ENCODE peak calls at places on chromosomes 7 and 10, in six cellular contexts. U is astrocyte, T is pancreas, A is hepatocyte, F is thoracic aorta, D is IMR-90. C is an unnamed sample. For H3K9me3, the result is how much of the 10 kb centered on the place peaks cover.

GRCh38 chr10:32379314-32379949 is 32.5 kb upstream of the EPC1 start:
- DNase-seq in U (peak), T (peak), A (peak), F (no peak), D (peak), C (no peak)

GRCh38 chr7:105589221-105590077 is 8.2 kb upstream of the EFCAB10 start:
- DNase-seq in U (peak), T (peak), A (peak), F (no peak), D (peak), C (no peak)

GRCh38 chr7:6614941-6615737 is at the start of gene ZNF853:
- DNase-seq in U (no peak), T (peak), A (peak), F (no peak), D (no peak), C (no peak)

GRCh38 chr10:24385776-24386175 is 176.8 kb downstream of the KIAA1217 start:
- DNase-seq in U (peak), T (no peak), A (peak), F (no peak), D (peak), C (no peak)

GRCh38 chr10:95656291-95657164 is at the start of gene ALDH18A1:
- DNase-seq in U (peak), T (peak), A (peak), F (peak), D (peak), C (peak)

GRCh38 chr7:91344911-91345310 is 80.7 kb downstream of the FZD1 start:
- DNase-seq in U (peak), T (no peak), A (no peak), F (no peak), D (no peak), C (no peak)

GRCh38 chr7:140230517-140230861 is 53.7 kb upstream of the KDM7A start:
- DNase-seq in U (no peak), T (peak), A (peak), F (no peak), D (no peak), C (peak)

GRCh38 chr10:59470570-59470969 is 108.2 kb upstream of the FAM13C start:
- DNase-seq in U (no peak), T (no peak), A (no peak), F (no peak), D (no peak), C (no peak)

GRCh38 chr7:97844036-97844435 is 28.2 kb downstream of the ASNS start:
- DNase-seq in U (no peak), T (no peak), A (no peak), F (no peak), D (peak), C (no peak)

GRCh38 chr7:51046482-51046881 is 263.8 kb upstream of the GRB10 start:
- DNase-seq in U (no peak), T (no peak), A (no peak), F (no peak), D (no peak), C (no peak)

GRCh38 chr10:12418725-12419278 is 69.5 kb downstream of the CAMK1D start:
- DNase-seq in U (no peak), T (no peak), A (no peak), F (no peak), D (no peak), C (no peak)
- H3K27ac ChIP-seq in U (peak), T (no peak), A (no peak), F (peak), D (no peak), C (peak)

DNA sequence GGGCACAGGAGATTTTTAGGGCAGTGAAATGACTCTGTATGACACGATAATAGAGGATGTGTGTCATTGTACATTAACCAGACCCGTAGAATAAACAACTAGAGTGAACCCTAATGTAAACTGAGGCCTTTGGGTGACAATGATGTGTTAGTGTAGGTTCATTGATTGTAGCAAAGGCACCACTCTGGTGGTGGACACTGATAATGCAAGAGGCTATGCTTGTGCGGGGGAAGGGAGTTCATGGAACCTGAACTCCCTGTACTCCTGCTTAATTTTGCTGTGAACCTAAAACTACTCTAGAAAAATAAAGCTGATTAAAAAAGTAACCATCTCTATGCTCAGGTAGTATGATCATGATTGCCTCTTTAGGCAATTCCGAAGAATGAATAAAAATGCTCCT is 96.3 kb upstream of the VIPR2 start:
- DNase-seq in U (no peak), T (no peak), A (no peak), F (no peak), D (no peak), C (no peak)
- H3K9me3 ChIP-seq in U (under half), T (under half), A (under half), F (under half), D (under half), C (under half)

GRCh38 chr7:8035647-8036518 is 67.3 kb downstream of the GLCCI1 start:
- DNase-seq in U (peak), T (no peak), A (peak), F (no peak), D (peak), C (no peak)
- TF ChIP-seq CTCF in U (peak), T (peak), A (peak), F (no peak), D (peak), C (peak)

GRCh38 chr7:102889836-102890235 is 23.0 kb upstream of the LRRC17 start:
- DNase-seq in U (no peak), T (no peak), A (no peak), F (no peak), D (no peak), C (no peak)
- H3K27ac ChIP-seq in U (peak), T (no peak), A (peak), F (peak), D (peak), C (peak)

GRCh38 chr10:129496995-129497394 is 30.0 kb downstream of the MGMT start:
- DNase-seq in U (no peak), T (no peak), A (no peak), F (no peak), D (no peak), C (no peak)

GRCh38 chr10:129495697-129496096 is 28.7 kb downstream of the MGMT start:
- DNase-seq in U (no peak), T (no peak), A (no peak), F (no peak), D (no peak), C (peak)

GRCh38 chr10:129491123-129491734 is 24.2 kb downstream of the MGMT start:
- DNase-seq in U (peak), T (no peak), A (no peak), F (no peak), D (peak), C (no peak)

GRCh38 chr10:129494740-129495139 is 27.7 kb downstream of the MGMT start:
- DNase-seq in U (no peak), T (no peak), A (no peak), F (no peak), D (no peak), C (no peak)

GRCh38 chr10:129494176-129494575 is 27.1 kb downstream of the MGMT start:
- DNase-seq in U (no peak), T (no peak), A (no peak), F (no peak), D (no peak), C (no peak)
- H3K9me3 ChIP-seq in U (under half), T (under half), A (under half), F (under half), D (under half), C (under half)

GRCh38 chr7:116492654-116493109 is 6.9 kb upstream of the CAV2 start:
- DNase-seq in U (no peak), T (no peak), A (no peak), F (no peak), D (peak), C (no peak)

GRCh38 chr7:116496653-116497052 is 2.9 kb upstream of the CAV2 start:
- DNase-seq in U (no peak), T (no peak), A (no peak), F (no peak), D (no peak), C (no peak)

GRCh38 chr7:116494472-116494871 is 5.1 kb upstream of the CAV2 start:
- DNase-seq in U (no peak), T (no peak), A (no peak), F (no peak), D (no peak), C (no peak)

GRCh38 chr7:116497708-116498107 is 1.8 kb upstream of the CAV2 start:
- DNase-seq in U (no peak), T (no peak), A (no peak), F (no peak), D (peak), C (no peak)

GRCh38 chr7:116495737-116496136 is 3.8 kb upstream of the CAV2 start:
- DNase-seq in U (no peak), T (no peak), A (no peak), F (no peak), D (peak), C (no peak)
- TF ChIP-seq CTCF in U (no peak), T (no peak), A (no peak), F (no peak), D (no peak), C (no peak)

GRCh38 chr7:88322151-88322550 is 15.5 kb upstream of the STEAP4 start:
- DNase-seq in U (no peak), T (no peak), A (no peak), F (no peak), D (no peak), C (no peak)
- H3K27ac ChIP-seq in U (no peak), T (no peak), A (no peak), F (no peak), D (no peak), C (no peak)

GRCh38 chr10:128431506-128431905 is 305.3 kb upstream of the MKI67 start:
- DNase-seq in U (no peak), T (no peak), A (no peak), F (no peak), D (no peak), C (no peak)

GRCh38 chr10:128431083-128431482 is 304.9 kb upstream of the MKI67 start:
- DNase-seq in U (no peak), T (no peak), A (no peak), F (no peak), D (no peak), C (no peak)

GRCh38 chr10:128429835-128430513 is 303.8 kb upstream of the MKI67 start:
- DNase-seq in U (no peak), T (no peak), A (no peak), F (no peak), D (no peak), C (no peak)

GRCh38 chr10:128432423-128432822 is 306.2 kb upstream of the MKI67 start:
- DNase-seq in U (no peak), T (no peak), A (no peak), F (no peak), D (no peak), C (no peak)

DNA sequence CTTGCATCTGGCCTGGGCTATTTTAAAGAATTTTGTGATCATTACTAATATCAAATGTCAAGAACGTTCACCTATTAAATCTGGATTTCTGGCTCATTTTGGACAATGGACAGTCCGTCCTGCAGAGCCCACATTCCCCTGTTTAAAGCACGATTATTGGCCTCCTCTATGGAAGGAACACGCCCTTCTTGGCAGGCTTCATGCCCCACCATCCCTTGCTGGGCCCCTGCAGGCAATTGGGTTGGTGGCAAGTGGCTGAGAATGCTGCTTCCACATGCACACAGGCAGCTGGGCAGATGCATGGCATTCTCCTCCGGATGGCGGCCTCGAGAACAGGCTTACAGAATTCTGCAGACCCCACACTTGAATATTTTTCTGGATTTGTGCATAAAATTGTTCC is 305.8 kb upstream of the MKI67 start:
- DNase-seq in U (no peak), T (no peak), A (no peak), F (no peak), D (no peak), C (no peak)
- H3K9me3 ChIP-seq in U (under half), T (under half), A (under half), F (under half), D (under half), C (under half)

DNA sequence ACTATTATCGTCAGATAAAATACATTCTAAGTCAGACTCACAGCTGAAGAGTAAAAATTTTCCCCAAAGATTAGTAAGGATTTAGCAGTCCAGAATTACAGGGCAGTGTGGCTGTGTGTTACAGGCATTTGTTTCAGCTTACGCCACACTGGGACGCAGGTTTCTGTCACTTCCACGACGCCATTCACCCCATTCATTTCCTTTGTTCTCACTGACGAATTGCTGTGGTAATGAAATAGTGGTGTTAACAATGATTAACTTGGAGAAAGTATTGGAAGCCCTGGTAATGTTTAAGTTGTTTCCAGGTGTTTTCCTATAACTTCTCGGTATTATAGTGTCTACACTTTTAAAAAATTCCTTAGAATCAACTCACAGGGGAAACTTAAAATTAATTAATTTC is 370.9 kb downstream of the SH2D4B start:
- DNase-seq in U (no peak), T (no peak), A (no peak), F (no peak), D (no peak), C (no peak)
- TF ChIP-seq CTCF in U (no peak), T (no peak), A (no peak), F (no peak), D (no peak), C (no peak)